ENCODE peak calls at places on chromosomes 11 and 22, in seven cellular contexts. W is HTR-8/SVneo, V is KBM-7, H is stomach, R is EH, N is cardiac fibroblast, D is C1 segment of cervical spinal cord. G is an unnamed sample.

GRCh38 chr11:114605370-114605769 is 9.8 kb upstream of the NXPE4 start:
- DNase-seq in V (no peak), W (no peak), D (no peak), H (no peak), N (no peak), R (no peak), G (no peak)

GRCh38 chr11:119727523-119728081 is 1.4 kb downstream of the NECTIN1 start:
- DNase-seq in D (no peak), H (peak; percentile 59), R (no peak), V (no peak), W (no peak), N (peak; percentile 10), G (no peak)

GRCh38 chr22:39309364-39309861 is 10.0 kb downstream of the RPL3 start:
- DNase-seq in H (no peak), N (no peak), D (no peak), R (peak; percentile 69), W (no peak), V (no peak), G (no peak)

GRCh38 chr11:104183572-104183971 is 19.6 kb upstream of the PDGFD start:
- DNase-seq in H (no peak), V (no peak), W (no peak), D (no peak), R (no peak), N (no peak), G (no peak)

GRCh38 chr11:46711288-46711687 is 7.7 kb upstream of the F2 start:
- DNase-seq in N (peak; percentile 29), D (no peak), H (no peak), W (no peak), V (no peak), R (peak; percentile 68), G (no peak)

GRCh38 chr11:129852125-129852740 is 36.6 kb downstream of the TMEM45B start:
- DNase-seq in H (no peak), W (no peak), N (no peak), V (no peak), D (no peak), R (peak; percentile 19), G (no peak)

GRCh38 chr11:33687733-33688479 is 12.7 kb downstream of the C11orf91 start:
- DNase-seq in N (peak; percentile 85), H (no peak), D (no peak), V (peak; percentile 63), R (peak; percentile 82), W (peak; percentile 64), G (no peak)

GRCh38 chr11:34266090-34266912 is 91.5 kb downstream of the ABTB2 start:
- DNase-seq in N (peak; percentile 95), D (no peak), R (peak; percentile 97), W (peak; percentile 57), H (no peak), V (peak; percentile 87), G (peak; percentile 69)

GRCh38 chr11:94068764-94069163 is 47.6 kb downstream of the HEPHL1 start:
- DNase-seq in D (no peak), R (no peak), V (no peak), W (no peak), N (no peak), H (no peak), G (no peak)

GRCh38 chr11:68406318-68407313 is 53.9 kb upstream of the PPP6R3 start:
- DNase-seq in N (no peak), H (peak; percentile 63), W (no peak), V (no peak), D (no peak), R (no peak), G (no peak)

GRCh38 chr22:25201557-25202273 is 2.1 kb downstream of the CRYBB3 start:
- DNase-seq in D (no peak), N (no peak), H (no peak), W (no peak), R (no peak), V (no peak), G (no peak)

GRCh38 chr22:22721681-22722309 is 77.4 kb downstream of the GGTLC2 start:
- DNase-seq in V (no peak), N (peak; percentile 75), W (no peak), R (peak; percentile 36), H (no peak), D (no peak), G (no peak)

GRCh38 chr11:1399386-1400167 is 9.8 kb downstream of the BRSK2 start:
- DNase-seq in H (no peak), W (no peak), R (no peak), D (no peak), N (no peak), V (no peak), G (no peak)

GRCh38 chr11:122559734-122560382 is 95.7 kb upstream of the UBASH3B start:
- DNase-seq in W (no peak), N (no peak), V (no peak), D (no peak), R (peak; percentile 8), H (no peak), G (no peak)

GRCh38 chr11:70715166-70715565 is 316.8 kb downstream of the CTTN start:
- DNase-seq in W (no peak), H (no peak), V (no peak), D (no peak), N (no peak), R (no peak), G (no peak)

GRCh38 chr11:20109731-20110445 is 50.4 kb downstream of the DBX1 start:
- DNase-seq in N (no peak), W (no peak), D (no peak), H (no peak), R (peak; percentile 51), V (no peak), G (no peak)

GRCh38 chr22:48926663-48927062 is 901.0 kb downstream of the BRD1 start:
- DNase-seq in H (peak; percentile 20), R (no peak), D (no peak), V (no peak), N (no peak), W (no peak), G (no peak)

GRCh38 chr11:9691865-9692264 is 28.0 kb downstream of the SWAP70 start:
- DNase-seq in N (no peak), W (no peak), R (peak; percentile 56), H (no peak), V (peak; percentile 55), D (no peak), G (no peak)

GRCh38 chr11:68471360-68472340 is 11.1 kb downstream of the PPP6R3 start:
- DNase-seq in W (peak; percentile 73), V (peak; percentile 95), N (peak; percentile 89), D (no peak), H (no peak), R (peak; percentile 48), G (no peak)

GRCh38 chr11:120867531-120867930 is 156.4 kb upstream of the TBCEL start:
- DNase-seq in W (no peak), N (no peak), R (no peak), V (no peak), D (no peak), H (no peak), G (no peak)

GRCh38 chr11:17606206-17607082 is 59.4 kb downstream of the OTOG start:
- DNase-seq in V (no peak), R (no peak), N (no peak), D (no peak), H (no peak), W (no peak), G (no peak)

GRCh38 chr11:17760102-17761029 is 25.8 kb downstream of the KCNC1 start:
- DNase-seq in W (peak; percentile 33), D (no peak), H (peak; percentile 61), V (peak; percentile 66), R (peak; percentile 40), N (peak; percentile 44), G (no peak)